ENCODE peak calls at places on chromosomes 6 and 20, in seven cellular contexts. A, L, Y, B, R, P and C are unnamed samples.

GRCh38 chr6:144993870-144994269 is 708.7 kb downstream of the UTRN start:
- DNase-seq in A (no peak), B (no peak), R (peak), P (peak), Y (peak), L (no peak), C (peak)

GRCh38 chr6:137816133-137816579 is 50.9 kb upstream of the TNFAIP3 start:
- DNase-seq in L (no peak), R (no peak), A (no peak), P (no peak), Y (no peak), B (no peak), C (no peak)

GRCh38 chr6:90216081-90216977 is 80.3 kb downstream of the BACH2 start:
- DNase-seq in P (peak), A (peak), L (no peak), Y (no peak), R (peak), B (no peak), C (peak)

GRCh38 chr6:89035252-89036106 is 45.1 kb upstream of the PNRC1 start:
- DNase-seq in R (peak), P (peak), L (no peak), B (no peak), Y (peak), A (no peak), C (peak)

GRCh38 chr6:16168121-16168520 is 39.2 kb downstream of the MYLIP start:
- DNase-seq in Y (no peak), B (no peak), P (no peak), L (no peak), A (no peak), R (no peak), C (no peak)

GRCh38 chr6:69466979-69467570 is 329.7 kb downstream of the LMBRD1 start:
- DNase-seq in L (no peak), Y (no peak), B (no peak), P (no peak), A (no peak), R (no peak), C (no peak)

GRCh38 chr20:41050361-41051019 is 21.9 kb downstream of the TOP1 start:
- DNase-seq in P (no peak), R (peak), B (no peak), A (no peak), L (no peak), Y (no peak), C (no peak)

GRCh38 chr6:161401910-161402309 is 128.0 kb upstream of the AGPAT4 start:
- DNase-seq in Y (no peak), R (no peak), L (no peak), P (no peak), B (no peak), A (no peak), C (no peak)

GRCh38 chr6:105646391-105646867 is 243.5 kb upstream of the PREP start:
- DNase-seq in A (no peak), Y (no peak), R (peak), L (no peak), B (no peak), P (peak), C (no peak)

GRCh38 chr6:15739867-15740266 is 77.0 kb upstream of the DTNBP1 start:
- DNase-seq in A (no peak), P (no peak), L (no peak), Y (no peak), B (no peak), R (no peak), C (no peak)

GRCh38 chr20:29790510-29790909 is 1467.0 kb upstream of the DEFB115 start:
- DNase-seq in Y (no peak), P (no peak), L (no peak), A (no peak), B (no peak), R (no peak), C (no peak)

GRCh38 chr6:3315068-3315467 is 56.3 kb downstream of the PSMG4 start:
- DNase-seq in P (no peak), L (no peak), B (no peak), Y (no peak), A (no peak), R (no peak), C (no peak)

GRCh38 chr6:29933955-29934354 is 8.4 kb upstream of the HLA-A start:
- DNase-seq in R (no peak), A (no peak), P (no peak), Y (no peak), L (no peak), B (no peak), C (no peak)

GRCh38 chr6:158894192-158894591 is 75.0 kb upstream of the EZR start:
- DNase-seq in P (peak), B (no peak), A (no peak), R (peak), Y (peak), L (no peak), C (peak)

GRCh38 chr6:157614026-157614484 is 209.0 kb upstream of the SNX9 start:
- DNase-seq in P (peak), Y (no peak), A (no peak), B (no peak), L (no peak), R (peak), C (no peak)

GRCh38 chr6:165852676-165853075 is 189.6 kb upstream of the PDE10A start:
- DNase-seq in A (no peak), R (no peak), Y (no peak), P (no peak), L (no peak), B (no peak), C (no peak)

GRCh38 chr6:151313060-151313459 is 73.3 kb downstream of the AKAP12 start:
- DNase-seq in L (no peak), B (no peak), P (peak), Y (no peak), A (no peak), R (no peak), C (peak)

GRCh38 chr6:76682842-76683241 is 610.4 kb upstream of the IMPG1 start:
- DNase-seq in P (peak), B (no peak), Y (no peak), A (no peak), L (no peak), R (peak), C (peak)

GRCh38 chr20:41314386-41314785 is 3.1 kb downstream of the ZHX3 start:
- DNase-seq in L (no peak), P (no peak), A (no peak), R (no peak), Y (no peak), B (no peak), C (no peak)

GRCh38 chr20:52105573-52106422 is 85.8 kb downstream of the ZFP64 start:
- DNase-seq in P (peak), Y (peak), B (peak), R (peak), A (no peak), L (peak), C (peak)